ENCODE peak calls at places on chromosomes 6 and 20, in seven cellular contexts. F, P, U, E, J, O and L are unnamed samples.

GRCh38 chr6:30743099-30744053 is 889 bp upstream of the FLOT1 start:
- DNase-seq in F (no peak), P (no peak), U (peak; percentile 44), E (no peak), J (no peak), O (peak; percentile 64), L (no peak)

GRCh38 chr6:41535766-41536165 is 10.4 kb upstream of the FOXP4 start:
- DNase-seq in F (no peak), P (no peak), U (no peak), E (no peak), J (no peak), O (no peak), L (no peak)

GRCh38 chr20:41293269-41294037 is 24.1 kb downstream of the ZHX3 start:
- DNase-seq in F (no peak), P (no peak), U (peak; percentile 68), E (no peak), J (no peak), O (no peak), L (no peak)

GRCh38 chr20:59604770-59605665 is 678 bp downstream of the PHACTR3 start:
- DNase-seq in F (no peak), P (no peak), U (no peak), E (no peak), J (no peak), O (no peak), L (peak; percentile 42)

GRCh38 chr6:116106146-116106545 is 5.5 kb downstream of the NT5DC1 start:
- DNase-seq in F (no peak), P (no peak), U (peak; percentile 61), E (no peak), J (no peak), O (no peak), L (no peak)

GRCh38 chr6:25436760-25437159 is 157.6 kb downstream of the CARMIL1 start:
- DNase-seq in F (no peak), P (no peak), U (no peak), E (no peak), J (no peak), O (no peak), L (no peak)

GRCh38 chr6:43086022-43086658 is 10.0 kb downstream of the PTK7 start:
- DNase-seq in F (no peak), P (no peak), U (no peak), E (no peak), J (no peak), O (peak; percentile 61), L (no peak)

GRCh38 chr20:39862613-39863012 is 826.4 kb downstream of the MAFB start:
- DNase-seq in F (no peak), P (no peak), U (no peak), E (no peak), J (no peak), O (no peak), L (no peak)

GRCh38 chr6:168159503-168159902 is 80.5 kb upstream of the FRMD1 start:
- DNase-seq in F (no peak), P (no peak), U (no peak), E (no peak), J (no peak), O (no peak), L (no peak)

GRCh38 chr20:5859611-5860010 is 90.7 kb downstream of the TRMT6 start:
- DNase-seq in F (no peak), P (no peak), U (peak; percentile 90), E (no peak), J (no peak), O (no peak), L (no peak)

GRCh38 chr20:37315293-37316110 is 26.0 kb downstream of the MANBAL start:
- DNase-seq in F (no peak), P (no peak), U (peak; percentile 88), E (no peak), J (no peak), O (peak; percentile 77), L (no peak)

GRCh38 chr20:54320148-54320607 is 112.3 kb downstream of the PFDN4 start:
- DNase-seq in F (no peak), P (no peak), U (no peak), E (no peak), J (no peak), O (no peak), L (no peak)

GRCh38 chr20:10524034-10524476 is 89.0 kb downstream of the SLX4IP start:
- DNase-seq in F (no peak), P (no peak), U (no peak), E (no peak), J (no peak), O (no peak), L (peak; percentile 30)

GRCh38 chr6:117515326-117515725 is 32.9 kb downstream of the DCBLD1 start:
- DNase-seq in F (no peak), P (no peak), U (no peak), E (no peak), J (no peak), O (no peak), L (no peak)

GRCh38 chr6:27503436-27504030 is 30.6 kb upstream of the ZNF184 start:
- DNase-seq in F (peak; percentile 55), P (no peak), U (peak; percentile 68), E (peak; percentile 84), J (no peak), O (peak; percentile 83), L (peak; percentile 27)

GRCh38 chr6:110543106-110543505 is 66.7 kb upstream of the SLC22A16 start:
- DNase-seq in F (no peak), P (no peak), U (no peak), E (no peak), J (no peak), O (no peak), L (peak; percentile 48)

GRCh38 chr6:159169193-159169555 is at the start of gene FNDC1:
- DNase-seq in F (no peak), P (no peak), U (no peak), E (no peak), J (no peak), O (peak; percentile 33), L (no peak)

GRCh38 chr6:142700032-142700431 is 244.9 kb downstream of the HIVEP2 start:
- DNase-seq in F (no peak), P (no peak), U (no peak), E (no peak), J (no peak), O (peak; percentile 21), L (no peak)

GRCh38 chr6:127301199-127301700 is 34.6 kb downstream of the RNF146 start:
- DNase-seq in F (no peak), P (no peak), U (no peak), E (no peak), J (no peak), O (no peak), L (no peak)

GRCh38 chr6:99822741-99823512 is 171.1 kb downstream of the MCHR2 start:
- DNase-seq in F (no peak), P (no peak), U (peak; percentile 74), E (peak; percentile 4), J (peak; percentile 58), O (peak; percentile 57), L (no peak)

GRCh38 chr6:22829070-22829469 is 259.7 kb downstream of the HDGFL1 start:
- DNase-seq in F (no peak), P (no peak), U (no peak), E (peak; percentile 3), J (no peak), O (no peak), L (no peak)

GRCh38 chr6:31178143-31179041 is 7.9 kb upstream of the POU5F1 start:
- DNase-seq in F (no peak), P (no peak), U (peak; percentile 14), E (peak; percentile 16), J (no peak), O (peak; percentile 64), L (no peak)